ENCODE peak calls at places on chromosomes 5 and 9, in four cellular contexts. One of them, this sample, is unnamed.

GRCh38 chr5:56698463-56699381 is 116.6 kb upstream of the MAP3K1 start:
- DNase-seq in IMR-90: no peak
- DNase-seq in DND-41: no peak
- DNase-seq in HFF-Myc: no peak
- DNase-seq in this sample: no peak

GRCh38 chr9:130825809-130826208 is 9.2 kb upstream of the ABL1 start:
- DNase-seq in HFF-Myc: no peak
- DNase-seq in DND-41: no peak
- DNase-seq in IMR-90: no peak
- DNase-seq in this sample: no peak

GRCh38 chr5:78809444-78809843 is 160.9 kb upstream of the LHFPL2 start:
- DNase-seq in HFF-Myc: no peak
- DNase-seq in DND-41: no peak
- DNase-seq in IMR-90: no peak
- DNase-seq in this sample: no peak

GRCh38 chr5:159439002-159439401 is 108.7 kb upstream of the IL12B start:
- DNase-seq in HFF-Myc: no peak
- DNase-seq in IMR-90: no peak
- DNase-seq in DND-41: no peak
- DNase-seq in this sample: no peak

GRCh38 chr5:13478831-13479465 is 465.5 kb downstream of the DNAH5 start:
- DNase-seq in HFF-Myc: peak; percentile 1
- DNase-seq in DND-41: no peak
- DNase-seq in IMR-90: peak; percentile 46
- DNase-seq in this sample: peak; percentile 47

GRCh38 chr5:126339215-126339805 is 83.9 kb upstream of the GRAMD2B start:
- DNase-seq in IMR-90: peak; percentile 75
- DNase-seq in DND-41: peak; percentile 51
- DNase-seq in HFF-Myc: peak; percentile 65
- DNase-seq in this sample: peak; percentile 78

GRCh38 chr5:135705941-135706340 is 127.2 kb upstream of the CXCL14 start:
- DNase-seq in DND-41: no peak
- DNase-seq in HFF-Myc: no peak
- DNase-seq in IMR-90: no peak
- DNase-seq in this sample: no peak

GRCh38 chr5:73637565-73637964 is 11.6 kb downstream of the ARHGEF28 start:
- DNase-seq in HFF-Myc: no peak
- DNase-seq in IMR-90: no peak
- DNase-seq in DND-41: no peak
- DNase-seq in this sample: no peak

GRCh38 chr5:41161271-41161670 is 52.1 kb downstream of the C6 start:
- DNase-seq in HFF-Myc: no peak
- DNase-seq in DND-41: no peak
- DNase-seq in IMR-90: peak; percentile 77
- DNase-seq in this sample: peak; percentile 49

GRCh38 chr5:1772634-1773033 is 27.0 kb downstream of the MRPL36 start:
- DNase-seq in IMR-90: peak; percentile 66
- DNase-seq in DND-41: no peak
- DNase-seq in HFF-Myc: no peak
- DNase-seq in this sample: peak; percentile 48

GRCh38 chr9:85310531-85311070 is 431.2 kb downstream of the AGTPBP1 start:
- DNase-seq in DND-41: no peak
- DNase-seq in HFF-Myc: no peak
- DNase-seq in IMR-90: no peak
- DNase-seq in this sample: no peak

GRCh38 chr9:87648606-87649005 is 77.3 kb upstream of the CTSL start:
- DNase-seq in IMR-90: no peak
- DNase-seq in HFF-Myc: no peak
- DNase-seq in DND-41: no peak
- DNase-seq in this sample: no peak

GRCh38 chr9:124182741-124183140 is 75.0 kb upstream of the NEK6 start:
- DNase-seq in DND-41: no peak
- DNase-seq in IMR-90: no peak
- DNase-seq in HFF-Myc: no peak
- DNase-seq in this sample: no peak

GRCh38 chr5:62790348-62790747 is 211.7 kb downstream of the LRRC70 start:
- DNase-seq in IMR-90: peak; percentile 2
- DNase-seq in HFF-Myc: no peak
- DNase-seq in DND-41: no peak
- DNase-seq in this sample: no peak

GRCh38 chr9:37602817-37603216 is 10.4 kb upstream of the TOMM5 start:
- DNase-seq in HFF-Myc: no peak
- DNase-seq in IMR-90: no peak
- DNase-seq in DND-41: no peak
- DNase-seq in this sample: no peak

GRCh38 chr5:37494756-37495155 is 115.6 kb downstream of the WDR70 start:
- DNase-seq in HFF-Myc: no peak
- DNase-seq in IMR-90: no peak
- DNase-seq in DND-41: no peak
- DNase-seq in this sample: peak; percentile 63

GRCh38 chr9:124467410-124468060 is 17.3 kb downstream of the ADGRD2 start:
- DNase-seq in HFF-Myc: no peak
- DNase-seq in DND-41: no peak
- DNase-seq in IMR-90: no peak
- DNase-seq in this sample: no peak

GRCh38 chr5:27466959-27467358 is 428.6 kb upstream of the CDH9 start:
- DNase-seq in DND-41: no peak
- DNase-seq in IMR-90: no peak
- DNase-seq in HFF-Myc: no peak
- DNase-seq in this sample: no peak

GRCh38 chr5:10701567-10702039 is 59.4 kb downstream of the DAP start:
- DNase-seq in DND-41: peak; percentile 50
- DNase-seq in HFF-Myc: peak; percentile 36
- DNase-seq in IMR-90: peak; percentile 71
- DNase-seq in this sample: peak; percentile 47

GRCh38 chr5:2200261-2200965 is 317.7 kb upstream of the IRX4 start:
- DNase-seq in IMR-90: no peak
- DNase-seq in HFF-Myc: no peak
- DNase-seq in DND-41: no peak
- DNase-seq in this sample: no peak

GRCh38 chr5:53779541-53779981 is 219.1 kb downstream of the NDUFS4 start:
- DNase-seq in IMR-90: peak; percentile 73
- DNase-seq in DND-41: peak; percentile 5
- DNase-seq in HFF-Myc: peak; percentile 50
- DNase-seq in this sample: peak; percentile 73

GRCh38 chr5:6752782-6753181 is 39.5 kb downstream of the TENT4A start:
- DNase-seq in DND-41: no peak
- DNase-seq in IMR-90: no peak
- DNase-seq in HFF-Myc: no peak
- DNase-seq in this sample: no peak

GRCh38 chr9:75069171-75069570 is 18.8 kb downstream of the NMRK1 start:
- DNase-seq in HFF-Myc: no peak
- DNase-seq in IMR-90: no peak
- DNase-seq in DND-41: no peak
- DNase-seq in this sample: no peak

GRCh38 chr5:74035521-74035937 is 409.5 kb downstream of the ARHGEF28 start:
- DNase-seq in DND-41: no peak
- DNase-seq in IMR-90: peak; percentile 69
- DNase-seq in HFF-Myc: peak; percentile 56
- DNase-seq in this sample: peak; percentile 73

GRCh38 chr9:133786371-133786753 is 48.2 kb upstream of the SARDH start:
- DNase-seq in IMR-90: no peak
- DNase-seq in DND-41: no peak
- DNase-seq in HFF-Myc: no peak
- DNase-seq in this sample: no peak
- H3K4me3 ChIP-seq in IMR-90: no peak overlapping the region
- H3K4me3 ChIP-seq in DND-41: no peak overlapping the region
- H3K4me3 ChIP-seq in HFF-Myc: no peak overlapping the region
- H3K4me3 ChIP-seq in this sample: no peak overlapping the region

DNA sequence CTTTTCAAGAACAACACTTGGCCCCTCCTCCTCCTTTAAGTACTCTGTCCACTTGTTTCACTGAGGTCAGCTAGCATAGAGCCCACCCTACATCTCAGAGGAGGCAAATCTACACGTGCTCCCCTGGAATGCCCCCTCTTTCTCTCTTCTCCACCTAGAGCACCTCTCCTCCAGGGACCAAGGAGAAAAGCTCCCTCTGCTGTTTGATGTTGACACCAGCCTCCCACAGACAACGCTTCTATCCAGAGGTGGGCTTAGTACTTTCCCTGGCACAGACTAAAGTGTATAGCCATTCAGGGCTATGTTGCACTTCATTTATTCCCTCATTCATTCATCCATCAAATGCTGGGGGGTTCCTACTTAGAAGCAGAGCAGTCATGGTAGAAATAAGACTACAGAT is 68.2 kb upstream of the TAF1L start:
- DNase-seq in DND-41: no peak
- DNase-seq in IMR-90: no peak
- DNase-seq in HFF-Myc: no peak
- DNase-seq in this sample: no peak
- TF ChIP-seq CTCF in DND-41: peak; percentile 29
- TF ChIP-seq CTCF in IMR-90: peak; percentile 10
- TF ChIP-seq CTCF in HFF-Myc: peak; percentile 16
- TF ChIP-seq CTCF in this sample: peak; percentile 22

GRCh38 chr5:177984565-177985166 is 11.4 kb downstream of the PROP1 start:
- DNase-seq in DND-41: no peak
- DNase-seq in IMR-90: no peak
- DNase-seq in HFF-Myc: no peak
- DNase-seq in this sample: no peak

GRCh38 chr5:177983763-177984564 is 12.1 kb downstream of the PROP1 start:
- DNase-seq in IMR-90: no peak
- DNase-seq in DND-41: no peak
- DNase-seq in HFF-Myc: no peak
- DNase-seq in this sample: no peak

GRCh38 chr5:177987326-177987725 is 8.7 kb downstream of the PROP1 start:
- DNase-seq in DND-41: no peak
- DNase-seq in IMR-90: no peak
- DNase-seq in HFF-Myc: no peak
- DNase-seq in this sample: no peak

GRCh38 chr5:177982956-177983355 is 13.1 kb downstream of the PROP1 start:
- DNase-seq in HFF-Myc: no peak
- DNase-seq in IMR-90: no peak
- DNase-seq in DND-41: no peak
- DNase-seq in this sample: no peak

GRCh38 chr5:177985430-177986040 is 10.5 kb downstream of the PROP1 start:
- DNase-seq in DND-41: no peak
- DNase-seq in HFF-Myc: no peak
- DNase-seq in IMR-90: no peak
- DNase-seq in this sample: no peak
- H3K4me3 ChIP-seq in DND-41: no peak overlapping the region
- H3K4me3 ChIP-seq in HFF-Myc: no peak overlapping the region
- H3K4me3 ChIP-seq in IMR-90: no peak overlapping the region
- H3K4me3 ChIP-seq in this sample: no peak overlapping the region

GRCh38 chr9:136645903-136646754 is 16.6 kb upstream of the EGFL7 start:
- DNase-seq in DND-41: no peak
- DNase-seq in HFF-Myc: no peak
- DNase-seq in IMR-90: no peak
- DNase-seq in this sample: no peak
- TF ChIP-seq CTCF in DND-41: no peak
- TF ChIP-seq CTCF in HFF-Myc: no peak
- TF ChIP-seq CTCF in IMR-90: no peak
- TF ChIP-seq CTCF in this sample: no peak

DNA sequence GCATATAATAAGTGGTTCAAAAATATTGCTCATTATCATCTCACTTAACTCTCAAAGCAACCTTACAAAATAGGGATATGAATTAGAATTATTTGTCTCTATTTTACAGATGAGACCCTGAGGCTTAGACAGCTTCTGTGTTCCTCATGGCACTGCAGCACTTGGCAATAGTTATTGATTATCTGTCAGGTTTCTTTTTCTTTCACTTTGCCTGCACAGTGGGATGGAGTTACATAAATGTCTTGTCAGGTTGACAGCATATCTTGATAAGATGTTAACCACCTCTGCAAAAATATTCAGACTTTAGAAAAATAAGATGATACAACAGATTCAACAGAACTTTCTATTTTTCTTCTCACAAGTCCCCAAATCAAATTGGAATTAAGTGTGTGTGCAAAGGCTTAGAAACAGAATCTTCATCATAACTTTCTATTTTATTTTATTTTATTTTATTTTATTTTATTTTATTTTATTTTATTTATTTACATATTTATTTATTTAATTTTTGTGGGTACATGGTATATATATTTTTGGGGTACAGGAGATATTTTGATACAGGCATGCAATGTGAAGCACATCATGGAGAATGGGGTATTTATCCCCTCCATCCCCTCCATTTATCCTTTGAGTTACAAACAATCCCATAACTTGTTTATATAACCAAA is 17.7 kb downstream of the NSG2 start:
- DNase-seq in HFF-Myc: no peak
- DNase-seq in IMR-90: no peak
- DNase-seq in DND-41: no peak
- DNase-seq in this sample: no peak
- H3K4me3 ChIP-seq in HFF-Myc: no peak overlapping the region
- H3K4me3 ChIP-seq in IMR-90: no peak overlapping the region
- H3K4me3 ChIP-seq in DND-41: no peak overlapping the region
- H3K4me3 ChIP-seq in this sample: no peak overlapping the region

GRCh38 chr5:95238560-95239325 is 46.2 kb downstream of the MCTP1 start:
- DNase-seq in HFF-Myc: no peak
- DNase-seq in IMR-90: peak; percentile 1
- DNase-seq in DND-41: no peak
- DNase-seq in this sample: peak; percentile 15
- TF ChIP-seq CTCF in HFF-Myc: no peak
- TF ChIP-seq CTCF in IMR-90: no peak
- TF ChIP-seq CTCF in DND-41: peak; percentile 44
- TF ChIP-seq CTCF in this sample: peak; percentile 51